ENCODE peak calls at places on chromosomes 13 and 19, in eight cellular contexts. K is breast epithelium, H is right lobe of liver, X is uterus, F is stomach, W is GM12891, B is gastrocnemius medialis, Q is GM12892. C is an unnamed sample.

GRCh38 chr13:33284916-33285315 is 639 bp downstream of the STARD13 start:
- DNase-seq in K (no peak), W (no peak), Q (no peak), B (no peak), X (no peak), H (no peak), F (no peak), C (no peak)

GRCh38 chr19:6744381-6745288 is 5.2 kb downstream of the TRIP10 start:
- DNase-seq in K (peak; percentile 93), H (no peak), X (peak; percentile 92), F (peak; percentile 90), Q (no peak), B (peak; percentile 91), W (no peak), C (peak; percentile 90)

GRCh38 chr19:29083863-29084262 is 129.1 kb downstream of the UQCRFS1 start:
- DNase-seq in X (no peak), Q (no peak), W (no peak), H (no peak), K (no peak), F (no peak), B (no peak), C (no peak)

GRCh38 chr19:34319230-34319585 is 45.8 kb upstream of the GPI start:
- DNase-seq in W (no peak), X (no peak), H (no peak), K (no peak), B (no peak), F (no peak), Q (no peak), C (no peak)

GRCh38 chr13:98300956-98301641 is 124.0 kb upstream of the RNF113B start:
- DNase-seq in H (no peak), Q (no peak), B (no peak), X (no peak), W (no peak), K (no peak), F (peak; percentile 69), C (no peak)

GRCh38 chr19:6278740-6279619 is 795 bp downstream of the MLLT1 start:
- DNase-seq in Q (no peak), W (no peak), X (peak; percentile 28), H (peak; percentile 56), K (no peak), F (no peak), B (no peak), C (peak; percentile 31)

GRCh38 chr13:91533354-91533753 is 134.9 kb downstream of the GPC5 start:
- DNase-seq in X (no peak), F (no peak), Q (no peak), H (no peak), W (no peak), K (no peak), B (no peak), C (no peak)

GRCh38 chr19:39246951-39247669 is 1.5 kb downstream of the IFNL4 start:
- DNase-seq in W (no peak), Q (no peak), F (no peak), B (no peak), X (no peak), H (no peak), K (no peak), C (no peak)

GRCh38 chr13:31408927-31409326 is 209.2 kb downstream of the B3GLCT start:
- DNase-seq in K (no peak), Q (no peak), W (no peak), X (no peak), B (peak; percentile 19), H (no peak), F (no peak), C (no peak)

GRCh38 chr19:45554481-45554880 is 30.1 kb downstream of the OPA3 start:
- DNase-seq in H (no peak), K (no peak), W (no peak), F (no peak), B (no peak), Q (no peak), X (no peak), C (no peak)

GRCh38 chr13:57507752-57508463 is 123.6 kb upstream of the PCDH17 start:
- DNase-seq in K (no peak), W (no peak), F (no peak), H (no peak), Q (no peak), X (no peak), B (no peak), C (no peak)

GRCh38 chr19:50725218-50725931 is 2.2 kb downstream of the CLEC11A start:
- DNase-seq in F (no peak), W (no peak), X (no peak), B (no peak), Q (no peak), K (no peak), H (no peak), C (peak; percentile 87)

GRCh38 chr19:54312011-54312410 is 955 bp downstream of the LILRA5 start:
- DNase-seq in Q (no peak), B (no peak), H (no peak), W (no peak), K (peak; percentile 19), F (no peak), X (no peak), C (no peak)

GRCh38 chr19:17847538-17848366 is at the start of gene JAK3:
- DNase-seq in H (peak; percentile 65), B (no peak), Q (peak; percentile 87), K (no peak), F (peak; percentile 52), W (peak; percentile 85), X (no peak), C (no peak)

GRCh38 chr19:11257827-11258380 is 4.4 kb downstream of the DOCK6 start:
- DNase-seq in B (no peak), W (no peak), Q (no peak), F (no peak), K (no peak), H (no peak), X (no peak), C (no peak)

DNA sequence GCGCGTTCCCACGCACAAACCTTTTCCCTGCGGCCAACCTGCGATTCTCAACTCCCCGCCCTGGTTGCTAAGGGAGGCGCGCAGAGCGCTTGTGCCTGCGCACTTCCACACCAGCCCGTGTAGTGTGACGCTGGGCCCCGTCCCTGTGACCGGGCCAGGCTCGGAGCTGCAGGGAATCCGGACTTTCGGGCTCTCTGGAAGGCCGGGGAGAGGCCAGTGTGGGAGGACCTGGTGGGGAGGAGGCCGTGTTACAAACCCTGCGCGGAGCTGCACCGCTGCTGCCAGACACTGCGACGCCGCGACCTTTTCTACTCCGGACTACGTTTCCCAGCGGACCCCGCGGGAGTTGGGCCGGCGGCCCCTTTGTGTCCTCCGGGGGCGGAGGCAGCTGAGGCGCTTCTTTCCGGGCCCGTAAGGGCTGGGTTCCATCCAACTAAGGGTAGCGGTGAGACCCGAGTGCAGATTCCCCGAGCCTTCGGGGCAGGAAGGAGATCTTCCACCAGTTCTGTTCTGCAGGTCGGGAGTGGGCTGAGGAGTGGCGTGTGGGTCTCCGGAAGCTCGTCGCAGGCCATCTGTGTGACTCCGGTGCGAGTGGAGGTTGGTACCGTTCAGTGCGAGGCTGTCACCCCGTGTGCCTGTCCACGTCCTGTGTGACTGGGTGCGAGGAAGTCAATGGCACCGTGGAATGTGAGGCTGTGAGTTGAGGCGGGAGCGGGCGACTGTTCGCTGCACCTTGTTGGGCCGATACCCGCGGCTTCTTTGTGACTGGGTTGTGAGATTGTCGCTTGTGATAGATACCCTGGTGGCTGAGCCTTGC is at the start of gene ZNF570:
- DNase-seq in Q (peak; percentile 51), F (peak; percentile 89), H (peak; percentile 93), B (peak; percentile 86), W (peak; percentile 60), K (peak; percentile 84), X (peak; percentile 84), C (no peak)
- TF ChIP-seq POLR2A in Q (peak; percentile 86), F (no peak), H (no peak), B (peak; percentile 59), W (peak; percentile 72), K (peak; percentile 72), X (peak; percentile 67), C (no peak)

GRCh38 chr19:43502419-43502976 is 2.0 kb downstream of the PHLDB3 start:
- DNase-seq in K (no peak), B (no peak), H (no peak), X (no peak), Q (no peak), W (no peak), F (no peak), C (no peak)

GRCh38 chr19:43505186-43505456 is 575 bp upstream of the PHLDB3 start:
- DNase-seq in Q (no peak), W (no peak), F (no peak), H (no peak), X (no peak), B (no peak), K (no peak), C (no peak)

GRCh38 chr19:43504426-43505185 is at the start of gene PHLDB3:
- DNase-seq in W (no peak), F (peak; percentile 50), Q (no peak), K (peak; percentile 68), H (peak; percentile 60), X (peak; percentile 32), B (peak; percentile 15), C (peak; percentile 62)

GRCh38 chr19:43501661-43502418 is 2.7 kb downstream of the PHLDB3 start:
- DNase-seq in K (no peak), W (no peak), B (no peak), X (peak; percentile 21), H (no peak), Q (no peak), F (no peak), C (no peak)

GRCh38 chr19:43503501-43504425 is 783 bp downstream of the PHLDB3 start:
- DNase-seq in X (peak; percentile 98), H (peak; percentile 99), W (peak; percentile 98), B (peak; percentile 95), Q (peak; percentile 97), K (peak; percentile 98), F (peak; percentile 98), C (peak; percentile 97)
- TF ChIP-seq POLR2A in X (peak; percentile 56), H (peak; percentile 67), W (no peak), B (peak; percentile 51), Q (no peak), K (no peak), F (no peak), C (peak; percentile 32)

DNA sequence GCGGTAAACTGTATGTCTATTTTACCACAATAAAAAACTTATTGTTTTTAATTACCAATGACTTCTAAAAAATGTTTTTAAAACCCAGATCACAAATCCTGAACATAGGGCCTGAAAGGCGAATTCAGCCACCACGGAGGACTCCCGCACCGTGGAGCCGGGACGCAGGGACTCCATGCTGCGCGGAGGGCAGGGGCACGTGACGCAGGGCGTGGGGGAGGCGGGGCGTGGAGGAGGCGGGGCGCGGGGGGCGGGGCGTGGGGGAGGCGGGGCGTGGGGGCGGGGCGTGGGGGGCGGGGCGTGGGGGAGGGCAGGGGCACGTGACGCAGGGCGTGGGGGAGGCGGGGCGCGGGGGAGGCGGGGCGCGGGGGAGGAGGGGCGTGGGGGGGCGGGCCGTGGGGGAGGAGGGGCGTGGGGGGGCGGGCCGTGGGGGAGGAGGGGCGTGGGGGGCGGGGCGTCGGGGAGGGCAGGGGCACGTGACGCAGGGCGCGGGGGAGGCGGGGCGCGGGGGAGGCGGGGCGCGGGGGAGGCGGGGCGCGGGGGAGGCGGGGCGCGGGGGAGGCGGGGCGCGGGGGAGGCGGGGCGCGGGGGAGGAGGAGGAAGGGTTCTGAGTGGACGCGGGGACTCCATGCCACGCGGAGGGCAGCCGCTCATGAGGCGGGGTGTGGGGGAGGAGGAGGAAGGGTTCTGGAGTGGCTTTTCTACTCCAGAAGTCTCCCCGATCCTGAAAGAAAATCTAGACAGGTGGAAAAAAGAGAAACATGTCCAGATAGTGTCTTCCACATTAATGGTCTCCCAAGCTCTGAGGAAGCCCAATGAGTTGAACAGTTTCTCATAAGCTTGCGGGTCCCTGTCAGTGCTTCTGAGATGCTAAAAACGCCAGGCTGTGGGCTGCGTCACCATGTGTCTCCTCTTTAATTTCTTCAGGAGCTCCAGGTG is 4.4 kb upstream of the PROZ start:
- DNase-seq in Q (peak; percentile 78), B (peak; percentile 78), F (peak; percentile 83), H (peak; percentile 90), X (peak; percentile 78), K (peak; percentile 84), W (peak; percentile 77), C (peak; percentile 90)
- TF ChIP-seq POLR2A in Q (no peak), B (peak; percentile 72), F (no peak), H (peak; percentile 80), X (peak; percentile 50), K (peak; percentile 27), W (no peak), C (peak; percentile 56)

GRCh38 chr19:49488863-49489537 is 1.6 kb downstream of the RPL13A start:
- DNase-seq in X (no peak), Q (no peak), F (no peak), B (no peak), H (no peak), K (no peak), W (no peak), C (no peak)
- TF ChIP-seq POLR2A in X (no peak), Q (no peak), F (no peak), B (no peak), H (no peak), K (no peak), W (no peak), C (no peak)